ENCODE peak calls at places on chromosomes 6 and 20, in four cellular contexts. G is mesothelial cell of epicardium, U is dorsolateral prefrontal cortex, N is hypothalamus. L is an unnamed sample.

GRCh38 chr6:32666420-32667300 is at the start of gene HLA-DQB1:
- DNase-seq in N (no peak), G (no peak), U (no peak), L (peak; percentile 30)

GRCh38 chr20:61683721-61684120 is 382.0 kb downstream of the TAF4 start:
- DNase-seq in U (no peak), N (no peak), G (no peak), L (no peak)

GRCh38 chr20:52422574-52423463 is 231.2 kb upstream of the ZFP64 start:
- DNase-seq in N (no peak), G (no peak), U (no peak), L (no peak)

GRCh38 chr20:19566226-19566960 is 191.7 kb upstream of the RIN2 start:
- DNase-seq in N (no peak), G (no peak), U (no peak), L (no peak)

GRCh38 chr6:10000461-10000992 is 414.3 kb downstream of the TFAP2A start:
- DNase-seq in U (no peak), G (no peak), N (no peak), L (no peak)

GRCh38 chr6:145036848-145037567 is 698.3 kb downstream of the EPM2A start:
- DNase-seq in U (no peak), G (no peak), N (no peak), L (no peak)

GRCh38 chr6:101762851-101763250 is 369.3 kb downstream of the GRIK2 start:
- DNase-seq in N (no peak), U (no peak), G (no peak), L (no peak)

GRCh38 chr20:10306440-10307358 is 88.1 kb downstream of the SNAP25 start:
- DNase-seq in U (no peak), N (no peak), G (no peak), L (no peak)

GRCh38 chr6:81265106-81265505 is 487.4 kb downstream of the TENT5A start:
- DNase-seq in G (no peak), N (no peak), U (no peak), L (no peak)

GRCh38 chr6:137799950-137800568 is 67.0 kb upstream of the TNFAIP3 start:
- DNase-seq in U (no peak), G (no peak), N (no peak), L (peak; percentile 31)

GRCh38 chr6:112253842-112254816 is at the start of gene LAMA4:
- DNase-seq in U (peak; percentile 57), N (peak; percentile 17), G (no peak), L (no peak)

GRCh38 chr6:114564302-114564933 is 221.6 kb upstream of the HS3ST5 start:
- DNase-seq in U (no peak), G (no peak), N (no peak), L (no peak)

GRCh38 chr20:50681359-50682064 is 9.8 kb downstream of the RIPOR3 start:
- DNase-seq in U (no peak), G (no peak), N (no peak), L (no peak)

GRCh38 chr6:41214559-41215238 is 13.4 kb upstream of the TREML4 start:
- DNase-seq in N (no peak), G (no peak), U (no peak), L (no peak)

GRCh38 chr6:28544211-28544610 is 18.5 kb downstream of the GPX5 start:
- DNase-seq in G (no peak), N (no peak), U (no peak), L (no peak)

GRCh38 chr20:44247676-44248419 is 740 bp downstream of the GDAP1L1 start:
- DNase-seq in G (peak; percentile 54), N (no peak), U (peak; percentile 52), L (no peak)

GRCh38 chr6:13063300-13063918 is 264.9 kb downstream of the TBC1D7 start:
- DNase-seq in N (no peak), G (no peak), U (no peak), L (no peak)

GRCh38 chr6:30163090-30163917 is at the start of gene TRIM15:
- DNase-seq in N (no peak), G (no peak), U (no peak), L (no peak)

GRCh38 chr20:53897884-53898557 is 172.4 kb downstream of the BCAS1 start:
- DNase-seq in N (no peak), U (no peak), G (no peak), L (no peak)

GRCh38 chr6:31114970-31115849 is 610 bp downstream of the PSORS1C1 start:
- DNase-seq in U (no peak), G (no peak), N (no peak), L (no peak)

GRCh38 chr6:2804516-2804915 is 37.1 kb downstream of the SERPINB1 start:
- DNase-seq in N (no peak), U (no peak), G (no peak), L (no peak)

GRCh38 chr6:12060780-12061619 is 48.9 kb downstream of the HIVEP1 start:
- DNase-seq in U (peak; percentile 81), G (no peak), N (peak; percentile 14), L (peak; percentile 51)

GRCh38 chr6:44062771-44063560 is 64.3 kb downstream of the MRPL14 start:
- DNase-seq in G (no peak), U (no peak), N (no peak), L (no peak)

GRCh38 chr20:60512436-60512835 is 554.2 kb downstream of the CDH26 start:
- DNase-seq in N (peak; percentile 2), G (no peak), U (no peak), L (no peak)

GRCh38 chr20:47789081-47789998 is 4.1 kb upstream of the SULF2 start:
- DNase-seq in N (no peak), G (no peak), U (no peak), L (no peak)

GRCh38 chr6:95364016-95364604 is 213.2 kb upstream of the MANEA start:
- DNase-seq in N (no peak), U (no peak), G (no peak), L (no peak)

GRCh38 chr6:138491020-138491419 is 8.3 kb downstream of the NHSL1 start:
- DNase-seq in G (no peak), N (no peak), U (no peak), L (no peak)

GRCh38 chr6:29005183-29005885 is at the start of gene ZNF311:
- DNase-seq in U (no peak), G (no peak), N (no peak), L (no peak)

GRCh38 chr6:100595456-100595855 is 130.7 kb upstream of the SIM1 start:
- DNase-seq in U (no peak), N (no peak), G (no peak), L (no peak)

GRCh38 chr6:165439928-165440554 is 130.6 kb upstream of the C6orf118 start:
- DNase-seq in N (no peak), U (no peak), G (no peak), L (no peak)

GRCh38 chr6:80210618-80211017 is 104.1 kb downstream of the BCKDHB start:
- DNase-seq in N (no peak), U (no peak), G (no peak), L (no peak)

GRCh38 chr20:8152183-8152582 is 20.1 kb downstream of the PLCB1 start:
- DNase-seq in U (no peak), G (no peak), N (no peak), L (no peak)

GRCh38 chr6:27605401-27606342 is 132.8 kb upstream of the ZNF184 start:
- DNase-seq in N (no peak), U (no peak), G (peak; percentile 30), L (no peak)

GRCh38 chr6:157107915-157108651 is 215.2 kb downstream of the TMEM242 start:
- DNase-seq in U (no peak), G (no peak), N (no peak), L (no peak)

GRCh38 chr20:12113468-12114371 is 196.0 kb downstream of the BTBD3 start:
- DNase-seq in U (no peak), N (no peak), G (no peak), L (no peak)

GRCh38 chr6:18585032-18585573 is 198.0 kb downstream of the RNF144B start:
- DNase-seq in U (peak; percentile 82), N (no peak), G (no peak), L (no peak)

GRCh38 chr20:13898012-13898612 is 92.3 kb downstream of the SEL1L2 start:
- DNase-seq in U (no peak), N (no peak), G (no peak), L (no peak)

GRCh38 chr20:47358672-47359532 is 2.4 kb upstream of the ZMYND8 start:
- DNase-seq in U (peak; percentile 84), N (peak; percentile 50), G (no peak), L (no peak)